ENCODE peak calls at places on chromosomes 11 and 22, in four cellular contexts. One of them, this sample, is unnamed.

GRCh38 chr11:134592391-134592990 is 180.4 kb upstream of the B3GAT1 start:
- DNase-seq in sigmoid colon: no peak
- DNase-seq in CD8-positive, alpha-beta T cell: peak
- DNase-seq in tibial artery: no peak
- DNase-seq in this sample: peak

GRCh38 chr11:130383363-130384168 is 44.8 kb downstream of the ADAMTS8 start:
- DNase-seq in sigmoid colon: no peak
- DNase-seq in CD8-positive, alpha-beta T cell: no peak
- DNase-seq in tibial artery: no peak
- DNase-seq in this sample: no peak

GRCh38 chr22:43202756-43203155 is 15.8 kb upstream of the TTLL12 start:
- DNase-seq in sigmoid colon: no peak
- DNase-seq in CD8-positive, alpha-beta T cell: no peak
- DNase-seq in tibial artery: no peak
- DNase-seq in this sample: peak

GRCh38 chr11:77407613-77408012 is 66.3 kb downstream of the PAK1 start:
- DNase-seq in sigmoid colon: no peak
- DNase-seq in CD8-positive, alpha-beta T cell: no peak
- DNase-seq in tibial artery: no peak
- DNase-seq in this sample: no peak

GRCh38 chr11:69240332-69241074 is 53.5 kb upstream of the MYEOV start:
- DNase-seq in sigmoid colon: no peak
- DNase-seq in CD8-positive, alpha-beta T cell: no peak
- DNase-seq in tibial artery: no peak
- DNase-seq in this sample: no peak

GRCh38 chr11:2305862-2306823 is 4.3 kb downstream of the TSPAN32 start:
- DNase-seq in sigmoid colon: peak
- DNase-seq in CD8-positive, alpha-beta T cell: no peak
- DNase-seq in tibial artery: peak
- DNase-seq in this sample: peak

GRCh38 chr22:42365337-42365865 is 66.8 kb downstream of the NFAM1 start:
- DNase-seq in sigmoid colon: peak
- DNase-seq in CD8-positive, alpha-beta T cell: no peak
- DNase-seq in tibial artery: no peak
- DNase-seq in this sample: no peak

GRCh38 chr11:79794484-79795393 is 353.9 kb upstream of the TENM4 start:
- DNase-seq in sigmoid colon: no peak
- DNase-seq in CD8-positive, alpha-beta T cell: no peak
- DNase-seq in tibial artery: no peak
- DNase-seq in this sample: no peak

GRCh38 chr22:22400964-22401363 is 107.6 kb downstream of the ZNF280B start:
- DNase-seq in sigmoid colon: no peak
- DNase-seq in CD8-positive, alpha-beta T cell: no peak
- DNase-seq in tibial artery: no peak
- DNase-seq in this sample: no peak

GRCh38 chr22:33829549-33830280 is 90.6 kb downstream of the LARGE1 start:
- DNase-seq in sigmoid colon: no peak
- DNase-seq in CD8-positive, alpha-beta T cell: no peak
- DNase-seq in tibial artery: no peak
- DNase-seq in this sample: no peak

GRCh38 chr11:69218271-69218682 is 62.5 kb downstream of the SMIM38 start:
- DNase-seq in sigmoid colon: no peak
- DNase-seq in CD8-positive, alpha-beta T cell: no peak
- DNase-seq in tibial artery: no peak
- DNase-seq in this sample: no peak

GRCh38 chr11:70641366-70641765 is 243.0 kb downstream of the CTTN start:
- DNase-seq in sigmoid colon: no peak
- DNase-seq in CD8-positive, alpha-beta T cell: no peak
- DNase-seq in tibial artery: no peak
- DNase-seq in this sample: no peak

GRCh38 chr11:80163011-80163410 is 722.2 kb upstream of the TENM4 start:
- DNase-seq in sigmoid colon: no peak
- DNase-seq in CD8-positive, alpha-beta T cell: no peak
- DNase-seq in tibial artery: no peak
- DNase-seq in this sample: no peak

GRCh38 chr11:110704210-110704864 is 7.9 kb downstream of the ARHGAP20 start:
- DNase-seq in sigmoid colon: no peak
- DNase-seq in CD8-positive, alpha-beta T cell: no peak
- DNase-seq in tibial artery: no peak
- DNase-seq in this sample: no peak
- TF ChIP-seq CTCF in sigmoid colon: no peak
- TF ChIP-seq CTCF in CD8-positive, alpha-beta T cell: no peak
- TF ChIP-seq CTCF in tibial artery: no peak
- TF ChIP-seq CTCF in this sample: no peak

GRCh38 chr11:113685650-113686349 is 20.3 kb downstream of the TMPRSS5 start:
- DNase-seq in sigmoid colon: no peak
- DNase-seq in CD8-positive, alpha-beta T cell: no peak
- DNase-seq in tibial artery: no peak
- DNase-seq in this sample: no peak
- H3K27ac ChIP-seq in sigmoid colon: no peak
- H3K27ac ChIP-seq in CD8-positive, alpha-beta T cell: no peak
- H3K27ac ChIP-seq in tibial artery: no peak
- H3K27ac ChIP-seq in this sample: no peak

GRCh38 chr11:38173671-38174070 is 1575.6 kb upstream of the RAG2 start:
- DNase-seq in sigmoid colon: no peak
- DNase-seq in CD8-positive, alpha-beta T cell: no peak
- DNase-seq in tibial artery: no peak
- DNase-seq in this sample: no peak
- H3K4me3 ChIP-seq in sigmoid colon: no peak
- H3K4me3 ChIP-seq in CD8-positive, alpha-beta T cell: no peak
- H3K4me3 ChIP-seq in tibial artery: no peak
- H3K4me3 ChIP-seq in this sample: no peak

GRCh38 chr22:27596133-27596905 is 205.2 kb downstream of the MN1 start:
- DNase-seq in sigmoid colon: no peak
- DNase-seq in CD8-positive, alpha-beta T cell: no peak
- DNase-seq in tibial artery: no peak
- DNase-seq in this sample: no peak

GRCh38 chr22:27593378-27593777 is 208.2 kb downstream of the MN1 start:
- DNase-seq in sigmoid colon: no peak
- DNase-seq in CD8-positive, alpha-beta T cell: no peak
- DNase-seq in tibial artery: no peak
- DNase-seq in this sample: no peak

GRCh38 chr22:27594020-27594419 is 207.5 kb downstream of the MN1 start:
- DNase-seq in sigmoid colon: no peak
- DNase-seq in CD8-positive, alpha-beta T cell: no peak
- DNase-seq in tibial artery: no peak
- DNase-seq in this sample: no peak

GRCh38 chr22:27597703-27598444 is 203.7 kb downstream of the MN1 start:
- DNase-seq in sigmoid colon: no peak
- DNase-seq in CD8-positive, alpha-beta T cell: no peak
- DNase-seq in tibial artery: no peak
- DNase-seq in this sample: no peak

GRCh38 chr22:27594474-27595134 is 207.0 kb downstream of the MN1 start:
- DNase-seq in sigmoid colon: no peak
- DNase-seq in CD8-positive, alpha-beta T cell: no peak
- DNase-seq in tibial artery: no peak
- DNase-seq in this sample: no peak
- TF ChIP-seq CTCF in sigmoid colon: no peak
- TF ChIP-seq CTCF in CD8-positive, alpha-beta T cell: no peak
- TF ChIP-seq CTCF in tibial artery: no peak
- TF ChIP-seq CTCF in this sample: no peak

GRCh38 chr11:20308601-20309000 is 54.9 kb upstream of the HTATIP2 start:
- DNase-seq in sigmoid colon: no peak
- DNase-seq in CD8-positive, alpha-beta T cell: no peak
- DNase-seq in tibial artery: no peak
- DNase-seq in this sample: no peak

DNA sequence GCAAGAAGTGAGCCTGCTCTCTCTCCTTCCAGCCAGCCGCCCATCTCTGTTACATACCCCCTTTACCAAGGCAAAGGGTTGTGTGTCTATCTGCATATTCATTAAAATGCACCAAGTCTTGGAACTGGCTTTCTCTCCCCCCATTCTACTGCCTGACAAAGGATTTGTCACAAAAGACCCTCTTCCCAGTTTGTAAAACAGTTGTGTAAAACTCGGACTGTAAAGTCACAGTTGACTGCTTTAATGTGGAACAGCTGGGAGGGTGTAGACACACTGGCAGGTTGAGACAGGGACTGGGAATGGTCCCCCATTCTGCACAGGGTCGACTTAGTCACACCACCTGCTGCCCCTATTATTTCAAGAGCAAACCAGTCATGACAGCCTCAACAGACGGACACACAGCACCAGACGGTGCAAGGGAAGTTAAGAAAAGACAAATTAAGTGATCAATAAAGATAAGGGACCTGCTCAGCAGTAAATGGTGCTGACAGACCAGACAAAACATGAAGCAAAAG is 60.0 kb upstream of the HTATIP2 start:
- DNase-seq in sigmoid colon: no peak
- DNase-seq in CD8-positive, alpha-beta T cell: no peak
- DNase-seq in tibial artery: no peak
- DNase-seq in this sample: no peak
- H3K27ac ChIP-seq in sigmoid colon: no peak
- H3K27ac ChIP-seq in CD8-positive, alpha-beta T cell: no peak
- H3K27ac ChIP-seq in tibial artery: no peak
- H3K27ac ChIP-seq in this sample: no peak

GRCh38 chr11:17734418-17734911 is at the start of gene KCNC1:
- DNase-seq in sigmoid colon: peak
- DNase-seq in CD8-positive, alpha-beta T cell: no peak
- DNase-seq in tibial artery: peak
- DNase-seq in this sample: no peak
- H3K4me3 ChIP-seq in sigmoid colon: peak
- H3K4me3 ChIP-seq in CD8-positive, alpha-beta T cell: no peak
- H3K4me3 ChIP-seq in tibial artery: peak
- H3K4me3 ChIP-seq in this sample: peak

DNA sequence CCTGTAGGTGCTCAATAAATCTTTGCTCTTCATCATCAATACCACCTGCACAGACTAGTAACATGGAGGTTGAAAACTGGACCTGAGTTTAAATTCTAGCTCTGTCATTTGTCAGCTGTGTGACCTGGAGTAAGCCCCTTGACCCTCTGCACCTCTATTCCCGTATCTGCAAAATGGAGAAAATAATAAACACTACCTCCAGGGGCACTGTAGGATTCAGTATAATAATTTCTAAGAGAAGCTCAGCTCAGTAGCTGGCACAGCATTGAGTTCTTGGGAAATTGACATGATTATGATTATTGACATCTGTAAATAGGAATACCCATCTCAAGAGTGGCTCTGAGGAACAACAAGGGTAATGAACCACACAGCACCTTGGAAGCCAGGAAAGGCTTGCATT is 78.4 kb downstream of the MN1 start:
- DNase-seq in sigmoid colon: no peak
- DNase-seq in CD8-positive, alpha-beta T cell: no peak
- DNase-seq in tibial artery: no peak
- DNase-seq in this sample: no peak
- TF ChIP-seq CTCF in sigmoid colon: no peak
- TF ChIP-seq CTCF in CD8-positive, alpha-beta T cell: no peak
- TF ChIP-seq CTCF in tibial artery: no peak
- TF ChIP-seq CTCF in this sample: no peak

GRCh38 chr11:75345455-75346224 is 5.8 kb downstream of the ARRB1 start:
- DNase-seq in sigmoid colon: no peak
- DNase-seq in CD8-positive, alpha-beta T cell: no peak
- DNase-seq in tibial artery: no peak
- DNase-seq in this sample: no peak
- H3K27ac ChIP-seq in sigmoid colon: peak
- H3K27ac ChIP-seq in CD8-positive, alpha-beta T cell: no peak
- H3K27ac ChIP-seq in tibial artery: no peak
- H3K27ac ChIP-seq in this sample: peak

This sample was measured in lower lobe of right lung.